ENCODE peak calls at places on chromosomes 3 and 15, in seven cellular contexts. S is M059J, G is sigmoid colon, V is foreskin fibroblast, D is HFFc6, H is GM04504, M is pons. W is an unnamed sample.

GRCh38 chr15:40963201-40963600 is 9.9 kb downstream of the CHAC1 start:
- DNase-seq in S (no peak), G (peak), V (no peak), D (no peak), H (no peak), M (no peak), W (no peak)

GRCh38 chr3:60585918-60586317 is 665.3 kb downstream of the FHIT start:
- DNase-seq in S (no peak), G (no peak), V (no peak), D (no peak), H (no peak), M (no peak), W (no peak)

GRCh38 chr3:67291287-67292252 is 293.5 kb downstream of the KBTBD8 start:
- DNase-seq in S (no peak), G (no peak), V (peak), D (no peak), H (no peak), M (peak), W (no peak)

GRCh38 chr15:63352808-63353207 is 28.8 kb downstream of the CA12 start:
- DNase-seq in S (no peak), G (no peak), V (no peak), D (no peak), H (no peak), M (no peak), W (no peak)

GRCh38 chr3:101351834-101352233 is 31.5 kb upstream of the IMPG2 start:
- DNase-seq in S (no peak), G (no peak), V (no peak), D (peak), H (no peak), M (no peak), W (no peak)

GRCh38 chr15:85793641-85794597 is 806 bp downstream of the KLHL25 start:
- DNase-seq in S (peak), G (no peak), V (no peak), D (no peak), H (no peak), M (no peak), W (peak)

GRCh38 chr15:27271258-27271657 is 300.3 kb downstream of the GABRG3 start:
- DNase-seq in S (no peak), G (no peak), V (no peak), D (no peak), H (no peak), M (no peak), W (no peak)

GRCh38 chr15:90240856-90241255 is 6.8 kb downstream of the GDPGP1 start:
- DNase-seq in S (no peak), G (no peak), V (no peak), D (no peak), H (no peak), M (no peak), W (no peak)

GRCh38 chr3:88987786-88988185 is 119.6 kb upstream of the EPHA3 start:
- DNase-seq in S (no peak), G (no peak), V (no peak), D (no peak), H (no peak), M (no peak), W (no peak)

GRCh38 chr3:130425484-130425883 is 80.0 kb downstream of the COL6A5 start:
- DNase-seq in S (peak), G (no peak), V (no peak), D (no peak), H (peak), M (no peak), W (no peak)

GRCh38 chr15:55108858-55109518 is 87.8 kb downstream of the RSL24D1 start:
- DNase-seq in S (peak), G (peak), V (peak), D (peak), H (no peak), M (peak), W (peak)

GRCh38 chr3:188905991-188906635 is 265.7 kb upstream of the TPRG1 start:
- DNase-seq in S (no peak), G (no peak), V (no peak), D (no peak), H (no peak), M (peak), W (no peak)

GRCh38 chr3:171649282-171649681 is 161.0 kb downstream of the PLD1 start:
- DNase-seq in S (no peak), G (no peak), V (no peak), D (no peak), H (no peak), M (no peak), W (no peak)

GRCh38 chr15:70956596-70956995 is 64.0 kb downstream of the LRRC49 start:
- DNase-seq in S (no peak), G (no peak), V (no peak), D (no peak), H (no peak), M (no peak), W (no peak)

GRCh38 chr3:60339310-60339709 is 911.9 kb downstream of the FHIT start:
- DNase-seq in S (no peak), G (no peak), V (no peak), D (no peak), H (no peak), M (no peak), W (no peak)

GRCh38 chr3:196235452-196236122 is 19.3 kb downstream of the SLC51A start:
- DNase-seq in S (no peak), G (no peak), V (no peak), D (no peak), H (no peak), M (no peak), W (no peak)

GRCh38 chr3:183202004-183202722 is 39.6 kb upstream of the LAMP3 start:
- DNase-seq in S (peak), G (no peak), V (no peak), D (no peak), H (no peak), M (no peak), W (no peak)

GRCh38 chr3:139830817-139831216 is 104.2 kb upstream of the CLSTN2 start:
- DNase-seq in S (no peak), G (no peak), V (no peak), D (no peak), H (no peak), M (no peak), W (no peak)

GRCh38 chr3:42591811-42592210 is 1.2 kb downstream of the SS18L2 start:
- DNase-seq in S (no peak), G (no peak), V (no peak), D (no peak), H (no peak), M (no peak), W (no peak)

GRCh38 chr15:80153900-80154299 is 1.1 kb downstream of the FAH start:
- DNase-seq in S (no peak), G (no peak), V (peak), D (no peak), H (no peak), M (no peak), W (no peak)

GRCh38 chr3:143693506-143693905 is 154.8 kb downstream of the SLC9A9 start:
- DNase-seq in S (no peak), G (no peak), V (no peak), D (no peak), H (no peak), M (no peak), W (no peak)

GRCh38 chr3:45606991-45607712 is 12.6 kb downstream of the LIMD1 start:
- DNase-seq in S (peak), G (peak), V (no peak), D (no peak), H (no peak), M (no peak), W (no peak)

GRCh38 chr3:172125963-172126403 is 86.6 kb downstream of the FNDC3B start:
- DNase-seq in S (peak), G (peak), V (peak), D (peak), H (no peak), M (peak), W (no peak)

GRCh38 chr3:44862221-44862637 is 517 bp downstream of the TMEM42 start:
- DNase-seq in S (peak), G (no peak), V (no peak), D (peak), H (peak), M (peak), W (no peak)

GRCh38 chr3:178236555-178237277 is 299.5 kb upstream of the KCNMB2 start:
- DNase-seq in S (no peak), G (no peak), V (peak), D (peak), H (peak), M (no peak), W (no peak)